ENCODE peak calls at places on chromosomes 11 and 22, in seven cellular contexts. One of them, this sample, is unnamed.

GRCh38 chr11:131674051-131674755 is 303.8 kb downstream of the NTM start:
- DNase-seq in omental fat pad: no peak
- DNase-seq in choroid plexus epithelial cell: peak; percentile 91
- DNase-seq in body of pancreas: peak; percentile 72
- DNase-seq in left ventricle myocardium inferior: peak; percentile 70
- DNase-seq in stomach: peak; percentile 71
- DNase-seq in uterus: peak; percentile 45
- DNase-seq in this sample: peak; percentile 75

GRCh38 chr11:1338201-1339065 is 29.0 kb upstream of the TOLLIP start:
- DNase-seq in omental fat pad: peak; percentile 20
- DNase-seq in uterus: no peak
- DNase-seq in choroid plexus epithelial cell: no peak
- DNase-seq in body of pancreas: no peak
- DNase-seq in left ventricle myocardium inferior: no peak
- DNase-seq in stomach: no peak
- DNase-seq in this sample: no peak

GRCh38 chr11:104225047-104225446 is 61.1 kb upstream of the PDGFD start:
- DNase-seq in body of pancreas: no peak
- DNase-seq in stomach: no peak
- DNase-seq in choroid plexus epithelial cell: no peak
- DNase-seq in uterus: no peak
- DNase-seq in omental fat pad: no peak
- DNase-seq in left ventricle myocardium inferior: no peak
- DNase-seq in this sample: no peak

GRCh38 chr22:42758929-42759629 is 38.4 kb upstream of the A4GALT start:
- DNase-seq in body of pancreas: no peak
- DNase-seq in stomach: no peak
- DNase-seq in uterus: no peak
- DNase-seq in left ventricle myocardium inferior: no peak
- DNase-seq in choroid plexus epithelial cell: peak; percentile 90
- DNase-seq in omental fat pad: no peak
- DNase-seq in this sample: peak; percentile 78

GRCh38 chr11:43419460-43419859 is 60.7 kb downstream of the TTC17 start:
- DNase-seq in left ventricle myocardium inferior: no peak
- DNase-seq in choroid plexus epithelial cell: peak; percentile 75
- DNase-seq in uterus: no peak
- DNase-seq in omental fat pad: no peak
- DNase-seq in stomach: peak; percentile 41
- DNase-seq in body of pancreas: peak; percentile 58
- DNase-seq in this sample: peak; percentile 14

GRCh38 chr11:134358165-134358852 is 26.5 kb downstream of the GLB1L2 start:
- DNase-seq in choroid plexus epithelial cell: no peak
- DNase-seq in stomach: no peak
- DNase-seq in omental fat pad: no peak
- DNase-seq in uterus: no peak
- DNase-seq in body of pancreas: no peak
- DNase-seq in left ventricle myocardium inferior: no peak
- DNase-seq in this sample: no peak

GRCh38 chr22:39917091-39917703 is 16.3 kb downstream of the GRAP2 start:
- DNase-seq in uterus: no peak
- DNase-seq in choroid plexus epithelial cell: no peak
- DNase-seq in omental fat pad: no peak
- DNase-seq in body of pancreas: no peak
- DNase-seq in stomach: no peak
- DNase-seq in left ventricle myocardium inferior: no peak
- DNase-seq in this sample: no peak

GRCh38 chr11:14189874-14190273 is 169.1 kb downstream of the RRAS2 start:
- DNase-seq in body of pancreas: peak; percentile 23
- DNase-seq in stomach: no peak
- DNase-seq in choroid plexus epithelial cell: no peak
- DNase-seq in omental fat pad: peak; percentile 24
- DNase-seq in uterus: peak; percentile 50
- DNase-seq in left ventricle myocardium inferior: peak; percentile 60
- DNase-seq in this sample: no peak

GRCh38 chr11:47551086-47551485 is 1.8 kb downstream of the CELF1 start:
- DNase-seq in omental fat pad: no peak
- DNase-seq in choroid plexus epithelial cell: peak; percentile 64
- DNase-seq in uterus: no peak
- DNase-seq in stomach: no peak
- DNase-seq in body of pancreas: no peak
- DNase-seq in left ventricle myocardium inferior: no peak
- DNase-seq in this sample: peak; percentile 32

GRCh38 chr11:65790104-65790901 is 3.4 kb downstream of the OVOL1 start:
- DNase-seq in omental fat pad: no peak
- DNase-seq in choroid plexus epithelial cell: no peak
- DNase-seq in uterus: no peak
- DNase-seq in left ventricle myocardium inferior: no peak
- DNase-seq in body of pancreas: no peak
- DNase-seq in stomach: no peak
- DNase-seq in this sample: no peak

GRCh38 chr11:128828350-128828749 is 38.7 kb downstream of the KCNJ1 start:
- DNase-seq in omental fat pad: no peak
- DNase-seq in stomach: no peak
- DNase-seq in uterus: no peak
- DNase-seq in left ventricle myocardium inferior: no peak
- DNase-seq in choroid plexus epithelial cell: no peak
- DNase-seq in body of pancreas: no peak
- DNase-seq in this sample: no peak

GRCh38 chr11:57230316-57230715 is 6.7 kb downstream of the APLNR start:
- DNase-seq in stomach: no peak
- DNase-seq in body of pancreas: no peak
- DNase-seq in left ventricle myocardium inferior: no peak
- DNase-seq in omental fat pad: no peak
- DNase-seq in choroid plexus epithelial cell: no peak
- DNase-seq in uterus: no peak
- DNase-seq in this sample: no peak

GRCh38 chr11:5581014-5581413 is 337 bp downstream of the OR52B6 start:
- DNase-seq in left ventricle myocardium inferior: no peak
- DNase-seq in omental fat pad: no peak
- DNase-seq in body of pancreas: no peak
- DNase-seq in stomach: no peak
- DNase-seq in choroid plexus epithelial cell: no peak
- DNase-seq in uterus: no peak
- DNase-seq in this sample: no peak

GRCh38 chr11:65428578-65429068 is 6.0 kb downstream of the NEAT1 start:
- DNase-seq in body of pancreas: peak; percentile 70
- DNase-seq in omental fat pad: no peak
- DNase-seq in uterus: peak; percentile 27
- DNase-seq in stomach: peak; percentile 65
- DNase-seq in left ventricle myocardium inferior: no peak
- DNase-seq in choroid plexus epithelial cell: no peak
- DNase-seq in this sample: no peak

GRCh38 chr22:17962168-17962567 is 62.2 kb downstream of the MICAL3 start:
- DNase-seq in stomach: no peak
- DNase-seq in choroid plexus epithelial cell: no peak
- DNase-seq in left ventricle myocardium inferior: no peak
- DNase-seq in omental fat pad: no peak
- DNase-seq in uterus: no peak
- DNase-seq in body of pancreas: no peak
- DNase-seq in this sample: no peak

GRCh38 chr22:31399211-31400022 is at the start of gene DRG1:
- DNase-seq in left ventricle myocardium inferior: peak; percentile 98
- DNase-seq in omental fat pad: peak; percentile 88
- DNase-seq in body of pancreas: peak; percentile 98
- DNase-seq in stomach: peak; percentile 98
- DNase-seq in uterus: peak; percentile 98
- DNase-seq in choroid plexus epithelial cell: peak; percentile 95
- DNase-seq in this sample: peak; percentile 92

GRCh38 chr22:29310863-29311339 is 4.5 kb downstream of the GAS2L1 start:
- DNase-seq in omental fat pad: peak; percentile 93
- DNase-seq in body of pancreas: peak; percentile 97
- DNase-seq in stomach: peak; percentile 89
- DNase-seq in uterus: peak; percentile 99
- DNase-seq in choroid plexus epithelial cell: peak; percentile 99
- DNase-seq in left ventricle myocardium inferior: peak; percentile 95
- DNase-seq in this sample: peak; percentile 96

GRCh38 chr11:12159351-12160099 is 49.1 kb downstream of the MICAL2 start:
- DNase-seq in uterus: no peak
- DNase-seq in stomach: no peak
- DNase-seq in omental fat pad: no peak
- DNase-seq in body of pancreas: no peak
- DNase-seq in left ventricle myocardium inferior: no peak
- DNase-seq in choroid plexus epithelial cell: peak; percentile 93
- DNase-seq in this sample: peak; percentile 96

GRCh38 chr22:21994881-21995444 is 12.4 kb upstream of the TOP3B start:
- DNase-seq in omental fat pad: no peak
- DNase-seq in left ventricle myocardium inferior: no peak
- DNase-seq in uterus: no peak
- DNase-seq in choroid plexus epithelial cell: no peak
- DNase-seq in body of pancreas: no peak
- DNase-seq in stomach: no peak
- DNase-seq in this sample: no peak

DNA sequence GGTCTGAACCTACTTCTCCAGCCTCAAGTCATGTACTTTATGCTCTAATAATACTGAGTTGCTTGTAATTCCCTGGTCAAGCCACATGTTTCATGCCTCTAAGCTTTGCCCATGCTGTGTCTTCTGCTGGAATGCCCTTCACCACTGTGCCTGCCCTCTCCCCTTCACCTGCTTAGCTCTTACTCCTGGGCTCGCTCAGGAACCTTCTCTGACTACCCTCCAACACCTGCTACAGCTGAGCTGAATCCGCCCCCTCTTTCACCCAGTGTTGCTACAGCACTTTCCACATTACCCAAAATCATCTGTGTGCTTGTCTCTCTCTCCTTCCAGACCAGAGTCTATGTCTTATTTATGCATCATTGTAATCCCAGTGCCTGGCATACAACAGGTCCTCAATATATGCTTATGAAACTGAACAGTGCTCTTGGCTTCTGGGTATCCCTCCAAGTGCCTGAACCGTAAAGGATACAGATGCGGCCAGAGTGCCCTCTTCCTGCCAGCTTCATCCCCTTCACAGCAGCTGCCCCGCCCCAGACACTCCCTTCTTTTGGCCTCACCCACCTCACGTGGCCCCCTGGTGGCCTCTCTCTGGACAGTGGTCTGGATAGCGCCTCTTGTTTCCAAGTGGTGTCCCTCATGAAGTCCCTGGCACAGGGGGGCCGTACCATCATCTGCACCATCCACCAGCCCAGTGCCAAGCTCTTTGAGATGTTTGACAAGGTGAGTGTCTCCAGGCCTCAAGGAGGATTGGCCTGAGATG is 7.1 kb downstream of the ABCG4 start:
- DNase-seq in uterus: no peak
- DNase-seq in body of pancreas: peak; percentile 33
- DNase-seq in stomach: no peak
- DNase-seq in omental fat pad: no peak
- DNase-seq in choroid plexus epithelial cell: no peak
- DNase-seq in left ventricle myocardium inferior: no peak
- DNase-seq in this sample: no peak
- TF ChIP-seq CTCF in uterus: no peak
- TF ChIP-seq CTCF in body of pancreas: no peak
- TF ChIP-seq CTCF in stomach: no peak
- TF ChIP-seq CTCF in omental fat pad: no peak
- TF ChIP-seq CTCF in choroid plexus epithelial cell: no peak
- TF ChIP-seq CTCF in left ventricle myocardium inferior: no peak
- TF ChIP-seq CTCF in this sample: no peak

DNA sequence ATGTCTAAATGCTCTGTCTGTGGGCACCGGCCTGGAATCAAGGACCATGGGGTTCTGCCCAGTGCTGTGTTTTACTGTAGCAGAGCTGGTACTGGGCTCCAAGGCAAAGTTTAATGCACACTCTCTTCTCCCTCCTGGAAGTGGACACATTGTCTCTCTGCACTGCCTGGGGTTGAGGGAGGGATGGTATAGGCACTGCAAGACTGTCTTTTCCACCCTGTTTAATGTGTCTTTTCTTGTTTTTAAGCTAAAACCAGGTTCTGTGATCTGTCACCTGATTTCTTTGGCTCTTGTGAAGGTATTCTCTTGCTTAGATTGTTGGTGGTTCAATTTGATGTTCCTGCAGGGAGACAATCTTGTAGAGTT is 109.3 kb upstream of the SERPIND1 start:
- DNase-seq in left ventricle myocardium inferior: no peak
- DNase-seq in body of pancreas: no peak
- DNase-seq in choroid plexus epithelial cell: no peak
- DNase-seq in uterus: no peak
- DNase-seq in omental fat pad: no peak
- DNase-seq in stomach: no peak
- DNase-seq in this sample: no peak
- TF ChIP-seq CTCF in left ventricle myocardium inferior: no peak
- TF ChIP-seq CTCF in body of pancreas: no peak
- TF ChIP-seq CTCF in choroid plexus epithelial cell: no peak
- TF ChIP-seq CTCF in uterus: no peak
- TF ChIP-seq CTCF in omental fat pad: no peak
- TF ChIP-seq CTCF in stomach: no peak
- TF ChIP-seq CTCF in this sample: no peak

GRCh38 chr11:74307409-74307808 is 4.0 kb downstream of the P4HA3 start:
- DNase-seq in stomach: no peak
- DNase-seq in left ventricle myocardium inferior: no peak
- DNase-seq in uterus: no peak
- DNase-seq in omental fat pad: no peak
- DNase-seq in choroid plexus epithelial cell: peak; percentile 85
- DNase-seq in body of pancreas: peak; percentile 33
- DNase-seq in this sample: peak; percentile 77

GRCh38 chr11:74306440-74307175 is 4.8 kb downstream of the P4HA3 start:
- DNase-seq in left ventricle myocardium inferior: no peak
- DNase-seq in stomach: no peak
- DNase-seq in uterus: no peak
- DNase-seq in choroid plexus epithelial cell: no peak
- DNase-seq in body of pancreas: no peak
- DNase-seq in omental fat pad: no peak
- DNase-seq in this sample: peak; percentile 28

GRCh38 chr11:74310857-74311256 is 583 bp downstream of the P4HA3 start:
- DNase-seq in stomach: no peak
- DNase-seq in uterus: no peak
- DNase-seq in left ventricle myocardium inferior: no peak
- DNase-seq in omental fat pad: no peak
- DNase-seq in body of pancreas: no peak
- DNase-seq in choroid plexus epithelial cell: no peak
- DNase-seq in this sample: no peak

GRCh38 chr11:74312321-74312720 is 881 bp upstream of the P4HA3 start:
- DNase-seq in stomach: no peak
- DNase-seq in uterus: no peak
- DNase-seq in omental fat pad: no peak
- DNase-seq in left ventricle myocardium inferior: no peak
- DNase-seq in choroid plexus epithelial cell: no peak
- DNase-seq in body of pancreas: no peak
- DNase-seq in this sample: no peak

GRCh38 chr11:74311352-74311926 is at the start of gene P4HA3:
- DNase-seq in stomach: peak; percentile 77
- DNase-seq in left ventricle myocardium inferior: peak; percentile 69
- DNase-seq in uterus: peak; percentile 70
- DNase-seq in omental fat pad: no peak
- DNase-seq in choroid plexus epithelial cell: peak; percentile 55
- DNase-seq in body of pancreas: peak; percentile 78
- DNase-seq in this sample: peak; percentile 46
- TF ChIP-seq CTCF in stomach: no peak
- TF ChIP-seq CTCF in left ventricle myocardium inferior: no peak
- TF ChIP-seq CTCF in uterus: peak; percentile 14
- TF ChIP-seq CTCF in omental fat pad: no peak
- TF ChIP-seq CTCF in choroid plexus epithelial cell: no peak
- TF ChIP-seq CTCF in body of pancreas: no peak
- TF ChIP-seq CTCF in this sample: no peak

DNA sequence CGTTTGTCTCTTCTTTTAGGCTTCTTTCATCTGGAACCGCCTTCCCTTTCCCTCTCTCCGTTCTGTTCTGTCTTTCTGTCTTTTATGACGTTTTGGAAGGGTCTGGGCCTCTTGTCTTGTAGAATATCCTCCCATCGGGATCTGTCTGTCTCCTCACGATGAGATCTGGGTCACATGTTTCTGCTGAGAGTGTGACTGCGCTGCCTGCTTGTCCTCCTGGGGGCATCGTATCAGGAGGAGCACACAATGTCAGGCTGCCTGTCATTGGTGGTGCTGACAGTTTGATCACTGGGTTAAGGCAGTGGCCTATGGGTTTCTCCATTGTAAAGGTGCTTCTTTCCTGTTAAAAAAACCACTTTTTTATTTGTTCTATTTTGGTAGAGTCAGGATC is 60.4 kb upstream of the PARVG start:
- DNase-seq in body of pancreas: no peak
- DNase-seq in choroid plexus epithelial cell: no peak
- DNase-seq in omental fat pad: no peak
- DNase-seq in left ventricle myocardium inferior: no peak
- DNase-seq in stomach: no peak
- DNase-seq in uterus: no peak
- DNase-seq in this sample: no peak
- TF ChIP-seq CTCF in body of pancreas: no peak
- TF ChIP-seq CTCF in choroid plexus epithelial cell: no peak
- TF ChIP-seq CTCF in omental fat pad: no peak
- TF ChIP-seq CTCF in left ventricle myocardium inferior: no peak
- TF ChIP-seq CTCF in stomach: no peak
- TF ChIP-seq CTCF in uterus: no peak
- TF ChIP-seq CTCF in this sample: no peak

This sample was measured in fibroblast of lung.